ENCODE peak calls at places on chromosomes 11 and 22, in eight cellular contexts. I, V, J, M, H, U, A and Q are unnamed samples.

GRCh38 chr11:69335010-69335409 is 41.1 kb downstream of the MYEOV start:
- DNase-seq in M (no peak), H (no peak), U (no peak), J (peak; percentile 11), I (peak; percentile 6), A (no peak), V (no peak), Q (no peak)

GRCh38 chr11:105181521-105181920 is 42.0 kb upstream of the CARD18 start:
- DNase-seq in I (no peak), V (no peak), U (no peak), M (peak; percentile 2), A (no peak), H (no peak), J (no peak), Q (no peak)

GRCh38 chr11:69142894-69143293 is 12.8 kb upstream of the SMIM38 start:
- DNase-seq in H (no peak), J (no peak), V (no peak), U (no peak), I (no peak), A (no peak), M (no peak), Q (no peak)

GRCh38 chr11:105177658-105178057 is 38.1 kb upstream of the CARD18 start:
- DNase-seq in H (no peak), U (peak; percentile 64), A (no peak), I (no peak), V (no peak), M (no peak), J (no peak), Q (no peak)

GRCh38 chr11:116397556-116398167 is 375.1 kb downstream of the BUD13 start:
- DNase-seq in A (no peak), H (no peak), M (no peak), J (no peak), U (no peak), V (no peak), I (no peak), Q (no peak)

GRCh38 chr22:21916309-21916918 is 36.2 kb downstream of the PPM1F start:
- DNase-seq in U (no peak), J (no peak), M (no peak), H (no peak), I (no peak), A (peak; percentile 33), V (no peak), Q (no peak)

GRCh38 chr22:46737976-46738641 is at the start of gene CERK:
- DNase-seq in M (peak; percentile 69), J (peak; percentile 61), A (peak; percentile 87), U (no peak), H (peak; percentile 54), V (peak; percentile 91), I (peak; percentile 81), Q (peak; percentile 84)

GRCh38 chr11:61679893-61680621 is at the start of gene DAGLA:
- DNase-seq in V (peak; percentile 82), A (peak; percentile 85), U (no peak), H (peak; percentile 63), I (peak; percentile 60), J (peak; percentile 62), M (peak; percentile 77), Q (peak; percentile 92)

GRCh38 chr11:16669799-16670415 is 68.5 kb upstream of the C11orf58 start:
- DNase-seq in H (no peak), M (no peak), U (peak; percentile 14), J (peak; percentile 77), V (no peak), A (peak; percentile 26), I (no peak), Q (no peak)

GRCh38 chr22:33023119-33023827 is 34.9 kb downstream of the SYN3 start:
- DNase-seq in V (no peak), J (no peak), M (no peak), I (no peak), A (no peak), U (no peak), H (no peak), Q (no peak)

GRCh38 chr11:78209478-78209877 is 20.8 kb downstream of the USP35 start:
- DNase-seq in U (no peak), V (no peak), M (no peak), A (no peak), H (no peak), J (no peak), I (no peak), Q (no peak)

GRCh38 chr11:94125408-94126120 is 3.1 kb upstream of the PANX1 start:
- DNase-seq in I (no peak), U (no peak), H (no peak), M (no peak), V (no peak), J (no peak), A (no peak), Q (no peak)

GRCh38 chr11:15819679-15820286 is 536.6 kb downstream of the SOX6 start:
- DNase-seq in H (peak; percentile 81), U (peak; percentile 26), V (peak; percentile 84), A (peak; percentile 58), M (peak; percentile 11), J (peak; percentile 73), I (peak; percentile 74), Q (peak; percentile 54)

GRCh38 chr11:121890377-121890776 is 225.6 kb downstream of the BLID start:
- DNase-seq in M (no peak), A (no peak), I (no peak), V (no peak), H (no peak), J (no peak), U (no peak), Q (no peak)

GRCh38 chr11:117829369-117829725 is 4.8 kb upstream of the FXYD2 start:
- DNase-seq in H (no peak), I (peak; percentile 21), J (peak; percentile 17), M (no peak), U (no peak), A (no peak), V (no peak), Q (no peak)

GRCh38 chr11:78037825-78038620 is 14.9 kb upstream of the KCTD14 start:
- DNase-seq in A (no peak), I (no peak), H (no peak), J (no peak), V (no peak), U (no peak), M (no peak), Q (no peak)

GRCh38 chr22:35839811-35840739 is 122.4 kb downstream of the APOL5 start:
- DNase-seq in I (peak; percentile 84), A (peak; percentile 99), U (peak; percentile 93), J (peak; percentile 94), V (peak; percentile 79), H (peak; percentile 61), M (peak; percentile 6), Q (no peak)

GRCh38 chr22:29311468-29312217 is 3.9 kb downstream of the RASL10A start:
- DNase-seq in M (no peak), U (no peak), A (no peak), V (peak; percentile 55), H (no peak), I (no peak), J (no peak), Q (peak; percentile 16)

GRCh38 chr22:38098410-38099249 is 11.9 kb downstream of the BAIAP2L2 start:
- DNase-seq in I (no peak), U (no peak), J (peak; percentile 28), H (no peak), M (no peak), A (no peak), V (no peak), Q (no peak)

GRCh38 chr11:65017927-65018326 is 4.0 kb downstream of the ARL2 start:
- DNase-seq in I (no peak), J (no peak), M (no peak), V (no peak), A (no peak), H (no peak), U (no peak), Q (no peak)
- TF ChIP-seq CTCF in I (no peak), J (no peak), M (no peak), V (no peak), A (no peak), H (no peak), U (no peak), Q (no peak)

DNA sequence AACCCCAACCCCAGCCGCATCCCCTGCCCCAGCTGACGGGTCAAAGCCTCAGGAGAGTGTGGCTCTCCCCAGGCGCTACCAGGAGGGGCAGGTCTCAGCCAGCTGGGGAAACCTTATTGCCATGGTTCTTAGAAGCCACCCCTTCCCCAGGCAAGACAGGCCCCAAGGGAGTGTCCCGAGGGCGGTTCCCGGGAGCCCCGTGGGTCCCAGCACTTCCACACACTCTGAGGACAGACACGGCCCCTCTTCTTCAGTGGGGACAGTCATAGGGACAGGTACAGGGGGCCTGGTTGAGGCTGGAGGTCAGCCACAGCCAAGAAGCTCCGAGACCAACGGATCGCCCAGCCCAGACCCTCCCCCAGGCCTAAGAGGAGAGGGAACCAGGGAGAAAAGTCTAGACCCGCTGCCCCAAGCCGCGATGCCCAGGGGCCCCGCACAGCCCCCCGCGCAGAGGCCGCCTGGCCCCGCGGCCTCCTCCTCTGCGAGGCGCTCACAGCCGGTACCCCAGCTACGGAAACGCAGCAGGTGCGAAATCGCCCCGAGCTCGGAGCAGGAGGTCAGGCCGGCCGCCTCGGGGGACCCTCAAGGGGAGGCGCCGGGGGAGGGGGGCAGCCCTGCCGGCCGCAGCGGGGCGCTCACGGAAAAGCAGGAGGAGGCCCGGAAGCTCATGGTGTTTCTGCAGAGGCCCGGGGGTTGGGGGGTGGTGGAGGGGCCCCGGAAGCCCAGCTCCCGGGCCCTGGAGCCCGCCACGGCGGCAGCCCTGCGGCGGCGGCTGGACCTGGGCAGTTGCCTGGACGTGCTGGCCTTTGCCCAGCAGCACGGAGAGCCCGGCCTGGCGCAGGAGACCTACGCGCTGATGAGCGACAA is 2.6 kb downstream of the KLHDC7B start:
- DNase-seq in I (no peak), A (no peak), J (no peak), U (no peak), V (peak; percentile 29), M (peak; percentile 63), H (no peak), Q (peak; percentile 76)
- TF ChIP-seq CTCF in I (peak; percentile 12), A (no peak), J (no peak), U (no peak), V (no peak), M (no peak), H (no peak), Q (peak; percentile 9)

DNA sequence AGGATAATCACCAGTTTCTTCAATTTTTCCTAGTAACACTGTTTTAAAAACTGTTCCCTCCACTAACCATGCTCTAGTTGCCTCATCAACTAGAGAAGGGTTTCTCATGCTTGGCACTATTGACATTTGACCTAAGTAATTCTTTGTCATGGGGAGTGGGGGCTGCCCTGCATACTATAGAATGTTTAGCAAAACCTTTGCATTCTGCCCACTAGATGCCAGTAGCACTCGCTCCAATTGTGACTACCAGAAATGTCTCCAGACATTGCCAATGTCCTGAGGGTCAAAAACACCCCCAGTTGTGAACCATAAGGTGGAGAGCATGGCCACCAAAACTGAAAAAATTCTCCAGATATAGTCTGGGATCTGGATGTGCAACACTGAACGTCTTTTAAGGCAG is 27.6 kb upstream of the BMAL1 start:
- DNase-seq in H (no peak), J (no peak), M (no peak), A (no peak), I (no peak), V (no peak), U (no peak), Q (no peak)
- TF ChIP-seq CTCF in H (peak; percentile 12), J (peak; percentile 45), M (no peak), A (peak; percentile 12), I (no peak), V (peak; percentile 16), U (peak; percentile 30), Q (peak; percentile 29)

DNA sequence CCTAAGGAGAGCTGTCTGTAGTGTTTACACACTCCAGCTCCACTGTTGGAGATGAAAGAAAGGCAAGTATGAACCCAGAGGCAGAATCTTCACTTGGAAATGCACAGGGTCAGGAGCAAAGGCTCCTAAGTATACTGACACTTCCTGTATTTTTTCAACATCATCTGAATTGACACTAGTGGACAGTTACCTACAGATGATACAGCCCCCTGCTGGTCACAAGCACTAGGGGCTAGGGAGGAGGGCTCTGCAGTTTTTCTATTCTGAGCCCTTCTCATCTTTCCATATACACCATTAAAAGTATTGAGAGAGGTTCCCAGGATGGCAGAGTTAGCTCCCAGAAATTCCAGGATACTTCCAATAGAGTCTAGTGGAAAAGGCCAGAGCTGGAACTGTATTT is 290.3 kb upstream of the API5 start:
- DNase-seq in M (no peak), A (peak; percentile 61), V (no peak), H (no peak), U (no peak), I (no peak), J (peak; percentile 31), Q (peak; percentile 12)
- TF ChIP-seq CTCF in M (peak; percentile 8), A (peak; percentile 73), V (peak; percentile 31), H (peak; percentile 39), U (no peak), I (no peak), J (peak; percentile 53), Q (no peak)